ENCODE peak calls at places on chromosomes 13 and 19, in six cellular contexts. T is right atrium auricular region; I is T-helper 9 cell; Y is cardiac muscle cell; N is stimulated activated CD4-positive, alpha-beta T cell treated with anti-CD3 and anti-CD28 coated beads, Interleukin-1b, Interleukin-23, amount 100 ng/mL, for 24 hours; P is mammary epithelial cell. Z is an unnamed sample.

GRCh38 chr13:98457053-98457452 is 119.9 kb downstream of the STK24 start:
- DNase-seq in T (no peak), P (no peak), I (no peak), N (no peak), Y (no peak), Z (no peak)

GRCh38 chr19:6476155-6476895 is 5.3 kb downstream of the DENND1C start:
- DNase-seq in T (no peak), N (peak; percentile 53), Y (peak; percentile 49), P (peak; percentile 61), I (peak; percentile 62), Z (no peak)

GRCh38 chr13:113058129-113058987 is 47.2 kb upstream of the F7 start:
- DNase-seq in N (no peak), T (no peak), P (no peak), I (no peak), Y (no peak), Z (no peak)

GRCh38 chr13:34412817-34413365 is 529.2 kb upstream of the NBEA start:
- DNase-seq in Y (no peak), T (no peak), P (peak; percentile 74), N (no peak), I (no peak), Z (peak; percentile 69)

GRCh38 chr13:25375727-25376358 is 4.1 kb downstream of the ATP8A2 start:
- DNase-seq in Y (peak; percentile 60), T (no peak), P (peak; percentile 14), N (peak; percentile 1), I (peak; percentile 6), Z (peak; percentile 76)

GRCh38 chr13:28545583-28546333 is 50.8 kb upstream of the FLT1 start:
- DNase-seq in I (no peak), T (no peak), N (no peak), P (no peak), Y (no peak), Z (peak; percentile 63)

GRCh38 chr13:100734194-100734720 is 59.7 kb upstream of the TMTC4 start:
- DNase-seq in I (no peak), N (no peak), P (no peak), Y (no peak), T (no peak), Z (peak; percentile 19)

GRCh38 chr13:23349127-23349897 is 84.2 kb downstream of the SACS start:
- DNase-seq in P (no peak), T (no peak), Y (peak; percentile 13), N (no peak), I (no peak), Z (no peak)

GRCh38 chr19:10604460-10604980 is 17.4 kb upstream of the AP1M2 start:
- DNase-seq in I (no peak), T (no peak), N (no peak), P (no peak), Y (no peak), Z (peak; percentile 70)

GRCh38 chr13:100363351-100363750 is 225.2 kb downstream of the GGACT start:
- DNase-seq in Y (peak; percentile 61), I (no peak), T (no peak), N (no peak), P (no peak), Z (no peak)

Z was measured in trophoblast cell.